ENCODE peak calls at places on chromosomes 11 and 22, in four cellular contexts. D is CD4-positive, alpha-beta T cell; F is AG04450; I is CD8-positive, alpha-beta memory T cell. R is an unnamed sample.

GRCh38 chr11:119671561-119672015 is 57.4 kb downstream of the NECTIN1 start:
- DNase-seq in D (no peak), F (peak), I (no peak), R (peak)

GRCh38 chr11:128336203-128336602 is 251.2 kb downstream of the ETS1 start:
- DNase-seq in D (no peak), F (no peak), I (no peak), R (no peak)

GRCh38 chr22:23269441-23270211 is 89.3 kb downstream of the BCR start:
- DNase-seq in D (no peak), F (no peak), I (no peak), R (no peak)

GRCh38 chr22:38034278-38034882 is 22.8 kb upstream of the PICK1 start:
- DNase-seq in D (no peak), F (peak), I (no peak), R (peak)

GRCh38 chr11:43928721-43929120 is 13.7 kb upstream of the C11orf96 start:
- DNase-seq in D (no peak), F (no peak), I (no peak), R (no peak)

GRCh38 chr11:124867700-124868099 is 2.5 kb downstream of the ROBO3 start:
- DNase-seq in D (no peak), F (no peak), I (no peak), R (no peak)

GRCh38 chr22:19688301-19689290 is 25.7 kb upstream of the SEPTIN5 start:
- DNase-seq in D (no peak), F (no peak), I (no peak), R (no peak)

GRCh38 chr11:79198203-79198897 is 242.5 kb downstream of the TENM4 start:
- DNase-seq in D (no peak), F (no peak), I (no peak), R (no peak)

GRCh38 chr11:107825875-107826274 is 32.7 kb downstream of the SLC35F2 start:
- DNase-seq in D (no peak), F (no peak), I (no peak), R (no peak)

GRCh38 chr11:832529-833113 is at the start of gene CD151:
- DNase-seq in D (peak), F (no peak), I (peak), R (no peak)

GRCh38 chr11:44568706-44569473 is 3.4 kb downstream of the CD82 start:
- DNase-seq in D (peak), F (peak), I (peak), R (no peak)

GRCh38 chr11:43508511-43508918 is 149.8 kb downstream of the TTC17 start:
- DNase-seq in D (no peak), F (no peak), I (no peak), R (no peak)

GRCh38 chr11:93727985-93728791 is 13.1 kb downstream of the TAF1D start:
- DNase-seq in D (no peak), F (no peak), I (no peak), R (no peak)

GRCh38 chr11:579830-580601 is 3.7 kb downstream of the PHRF1 start:
- DNase-seq in D (no peak), F (no peak), I (no peak), R (no peak)

GRCh38 chr11:12680940-12681258 is 6.7 kb downstream of the TEAD1 start:
- DNase-seq in D (no peak), F (no peak), I (no peak), R (no peak)

GRCh38 chr11:110519816-110520215 is 90.1 kb downstream of the FDX1 start:
- DNase-seq in D (no peak), F (no peak), I (no peak), R (no peak)

GRCh38 chr22:46754110-46754799 is 8.2 kb upstream of the TBC1D22A start:
- DNase-seq in D (no peak), F (peak), I (no peak), R (no peak)

GRCh38 chr11:33383920-33384209 is 126.7 kb downstream of the HIPK3 start:
- DNase-seq in D (no peak), F (no peak), I (no peak), R (no peak)

GRCh38 chr11:68412593-68413475 is 47.7 kb upstream of the PPP6R3 start:
- DNase-seq in D (no peak), F (no peak), I (no peak), R (no peak)

GRCh38 chr11:80144932-80145612 is 704.2 kb upstream of the TENM4 start:
- DNase-seq in D (no peak), F (no peak), I (no peak), R (no peak)

GRCh38 chr11:65983589-65983987 is 18.4 kb downstream of the EIF1AD start:
- DNase-seq in D (no peak), F (no peak), I (no peak), R (no peak)

GRCh38 chr22:37968452-37969251 is 15.2 kb downstream of the POLR2F start:
- DNase-seq in D (no peak), F (no peak), I (no peak), R (peak)

GRCh38 chr11:7202412-7202811 is 49.3 kb upstream of the SYT9 start:
- DNase-seq in D (no peak), F (no peak), I (no peak), R (no peak)

GRCh38 chr11:65291613-65292012 is 23.1 kb upstream of the CDC42EP2 start:
- DNase-seq in D (no peak), F (no peak), I (no peak), R (peak)

GRCh38 chr11:105774899-105775298 is 165.0 kb downstream of the GRIA4 start:
- DNase-seq in D (no peak), F (no peak), I (no peak), R (no peak)

GRCh38 chr11:2142762-2143202 is 3.6 kb upstream of the IGF2 start:
- DNase-seq in D (no peak), F (no peak), I (no peak), R (no peak)

GRCh38 chr11:47765086-47765485 is 2.1 kb downstream of the FNBP4 start:
- DNase-seq in D (no peak), F (no peak), I (no peak), R (no peak)

GRCh38 chr22:19018256-19018655 is 82.2 kb upstream of the PRODH start:
- DNase-seq in D (no peak), F (no peak), I (no peak), R (no peak)

GRCh38 chr22:40123387-40123786 is 54.3 kb upstream of the TNRC6B start:
- DNase-seq in D (no peak), F (no peak), I (no peak), R (no peak)

GRCh38 chr22:44828193-44828592 is 75.8 kb downstream of the ARHGAP8 start:
- DNase-seq in D (no peak), F (no peak), I (no peak), R (no peak)

GRCh38 chr11:75469785-75470405 is 36.9 kb upstream of the KLHL35 start:
- DNase-seq in D (no peak), F (no peak), I (no peak), R (no peak)

GRCh38 chr22:27556371-27556770 is 245.2 kb downstream of the MN1 start:
- DNase-seq in D (no peak), F (no peak), I (no peak), R (no peak)

GRCh38 chr22:27552863-27553262 is 248.7 kb downstream of the MN1 start:
- DNase-seq in D (no peak), F (no peak), I (no peak), R (no peak)

GRCh38 chr22:27557554-27558060 is 243.9 kb downstream of the MN1 start:
- DNase-seq in D (no peak), F (no peak), I (no peak), R (no peak)

GRCh38 chr22:27554106-27554814 is 247.3 kb downstream of the MN1 start:
- DNase-seq in D (no peak), F (no peak), I (no peak), R (peak)

DNA sequence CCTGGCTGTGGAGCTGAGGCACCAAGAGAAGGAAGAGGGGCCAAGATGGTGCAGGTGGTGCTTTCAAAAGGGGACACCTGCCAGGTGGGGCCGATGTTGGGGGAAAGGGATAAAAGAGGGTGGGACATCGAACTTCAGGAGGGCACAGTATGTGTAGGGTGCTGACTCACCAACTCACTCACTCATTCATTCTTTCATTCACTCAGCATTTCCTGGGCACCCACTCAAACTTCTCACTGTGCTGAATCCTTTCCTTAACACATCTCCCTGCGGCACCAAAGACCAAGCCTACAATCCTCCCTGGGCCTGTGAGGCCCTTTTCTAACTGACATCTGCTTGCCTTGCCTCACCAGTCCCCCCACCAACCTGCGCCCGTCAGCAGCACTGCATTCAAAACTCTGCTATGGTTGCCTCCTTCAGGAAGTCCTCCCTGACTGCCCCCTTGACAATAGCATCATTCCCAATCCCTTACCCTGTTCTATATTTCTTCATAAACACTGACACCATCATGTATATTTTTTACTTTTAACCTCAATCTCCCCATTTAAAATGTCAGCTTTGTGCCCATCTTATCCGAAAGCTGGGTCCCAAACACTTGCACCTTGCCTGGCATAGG is 246.6 kb downstream of the MN1 start:
- DNase-seq in D (no peak), F (no peak), I (no peak), R (no peak)
- H3K27ac ChIP-seq in D (no peak), F (no peak), I (no peak), R (no peak)

GRCh38 chr11:100302824-100303223 is 384.3 kb upstream of the ARHGAP42 start:
- DNase-seq in D (no peak), F (no peak), I (no peak), R (no peak)

DNA sequence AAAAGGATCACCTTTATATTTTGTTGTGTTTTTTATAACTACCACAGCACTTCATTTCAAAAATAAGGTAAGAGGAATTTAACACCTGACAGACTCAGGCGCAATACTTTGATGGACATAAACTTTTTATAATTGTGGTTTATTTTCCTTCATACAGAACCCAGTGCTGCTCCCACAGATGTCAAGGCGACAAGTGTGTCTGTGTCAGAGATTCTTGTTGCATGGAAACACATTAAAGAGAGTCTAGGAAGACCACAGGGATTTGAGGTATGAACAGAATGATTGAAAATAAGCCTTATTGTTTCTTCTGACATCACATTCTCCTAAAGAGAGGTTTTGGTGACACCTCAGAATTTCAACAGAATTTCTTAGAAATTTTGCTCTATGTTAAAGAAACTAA is 378.9 kb upstream of the ARHGAP42 start:
- DNase-seq in D (no peak), F (no peak), I (no peak), R (no peak)
- H3K27ac ChIP-seq in D (no peak), F (no peak), I (no peak), R (no peak)

DNA sequence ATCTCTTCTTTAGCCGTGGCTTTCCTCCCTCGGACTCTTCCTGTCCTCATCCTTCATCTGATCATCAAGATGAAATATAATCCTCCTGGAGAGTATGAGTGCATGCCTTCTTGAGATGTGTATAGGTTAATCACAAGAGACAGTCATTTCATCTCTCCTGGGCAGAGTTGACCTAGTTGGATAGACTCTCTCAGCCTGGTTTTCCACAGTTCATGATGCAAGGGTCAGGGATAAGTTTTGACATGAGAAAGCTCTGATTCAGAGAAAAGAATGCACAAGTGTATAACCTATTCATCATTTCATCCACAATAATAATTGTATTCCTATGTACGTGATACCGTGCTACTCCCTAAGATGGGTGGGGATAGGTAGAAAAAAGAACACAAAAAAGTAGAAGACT is 33.2 kb upstream of the CCDC90B start:
- DNase-seq in D (no peak), F (no peak), I (no peak), R (no peak)
- H3K27ac ChIP-seq in D (no peak), F (no peak), I (no peak), R (no peak)

GRCh38 chr22:49372111-49372529 is 455.6 kb downstream of the BRD1 start:
- DNase-seq in D (no peak), F (no peak), I (no peak), R (no peak)
- H3K27ac ChIP-seq in D (no peak), F (no peak), I (no peak), R (no peak)

R was measured in substantia nigra.